ENCODE peak calls at places on chromosomes 12 and 14, in eight cellular contexts. Y, T, M, H, Q, W, P and V are unnamed samples.

GRCh38 chr14:50520947-50521815 is 11.2 kb downstream of the MAP4K5 start:
- DNase-seq in M (no peak), P (peak; percentile 45), Y (peak; percentile 90), Q (no peak), T (no peak), W (no peak), H (no peak), V (peak; percentile 93)

GRCh38 chr12:116432321-116432750 is 126.8 kb upstream of the MAP1LC3B2 start:
- DNase-seq in H (no peak), P (no peak), W (no peak), Y (peak; percentile 48), T (no peak), Q (no peak), M (peak; percentile 52), V (no peak)

GRCh38 chr12:12715459-12716150 is 1.6 kb upstream of the CDKN1B start:
- DNase-seq in W (peak; percentile 94), Q (no peak), M (no peak), T (peak; percentile 64), Y (peak; percentile 28), P (no peak), H (no peak), V (peak; percentile 5)

GRCh38 chr14:70171719-70172118 is 17.0 kb downstream of the SLC8A3 start:
- DNase-seq in P (no peak), T (no peak), W (no peak), Q (no peak), H (no peak), Y (no peak), M (no peak), V (no peak)

GRCh38 chr12:44930972-44931600 is 55.0 kb upstream of the NELL2 start:
- DNase-seq in H (peak; percentile 34), P (peak; percentile 40), M (peak; percentile 88), Y (peak; percentile 91), T (peak; percentile 86), W (peak; percentile 84), Q (peak; percentile 95), V (peak; percentile 86)

GRCh38 chr14:103372552-103373304 is 12.5 kb upstream of the MARK3 start:
- DNase-seq in P (peak; percentile 72), W (no peak), M (peak; percentile 49), T (no peak), H (no peak), Y (peak; percentile 99), Q (peak; percentile 24), V (peak; percentile 97)

GRCh38 chr14:68144051-68144681 is 324.6 kb downstream of the RAD51B start:
- DNase-seq in Y (peak; percentile 38), Q (no peak), P (no peak), T (no peak), H (no peak), W (no peak), M (peak; percentile 64), V (no peak)

GRCh38 chr12:97637770-97638169 is 175.2 kb downstream of the RMST start:
- DNase-seq in M (no peak), H (no peak), P (no peak), Q (no peak), T (no peak), W (no peak), Y (no peak), V (no peak)

GRCh38 chr14:34865889-34866574 is 9.1 kb downstream of the BAZ1A start:
- DNase-seq in T (no peak), M (no peak), Y (no peak), W (no peak), Q (peak; percentile 14), H (no peak), P (no peak), V (no peak)

GRCh38 chr14:101587403-101587998 is 26.2 kb downstream of the DIO3 start:
- DNase-seq in Q (no peak), W (no peak), T (no peak), M (no peak), H (no peak), Y (no peak), P (no peak), V (no peak)

GRCh38 chr14:64337901-64338615 is 43.9 kb upstream of the ESR2 start:
- DNase-seq in H (peak; percentile 66), W (peak; percentile 19), Y (peak; percentile 87), T (peak; percentile 57), Q (peak; percentile 92), M (peak; percentile 88), P (no peak), V (peak; percentile 71)

GRCh38 chr14:71703477-71703876 is 228.8 kb upstream of the RGS6 start:
- DNase-seq in T (no peak), W (no peak), P (no peak), M (no peak), Y (peak; percentile 92), H (no peak), Q (no peak), V (no peak)

GRCh38 chr12:43009866-43010265 is 420.3 kb upstream of the PRICKLE1 start:
- DNase-seq in M (no peak), P (no peak), H (no peak), T (no peak), W (no peak), Y (no peak), Q (no peak), V (no peak)

GRCh38 chr12:58030566-58031279 is 89.4 kb downstream of the ATP23 start:
- DNase-seq in W (no peak), H (no peak), P (no peak), T (no peak), M (no peak), Q (no peak), Y (peak; percentile 82), V (peak; percentile 83)

GRCh38 chr12:104910196-104910840 is 47.8 kb downstream of the SLC41A2 start:
- DNase-seq in Q (no peak), P (no peak), M (no peak), H (no peak), Y (peak; percentile 72), T (no peak), W (no peak), V (peak; percentile 62)

GRCh38 chr12:98745578-98746391 is 100.7 kb downstream of the APAF1 start:
- DNase-seq in T (no peak), H (peak; percentile 48), M (no peak), W (no peak), Y (peak; percentile 53), P (no peak), Q (peak; percentile 57), V (no peak)

GRCh38 chr12:125533434-125534029 is 468.3 kb downstream of the AACS start:
- DNase-seq in H (peak; percentile 80), W (no peak), M (peak; percentile 76), Q (peak; percentile 90), T (peak; percentile 56), Y (peak; percentile 10), P (no peak), V (peak; percentile 51)

GRCh38 chr14:99687284-99688209 is 3.4 kb downstream of the CYP46A1 start:
- DNase-seq in H (no peak), P (peak; percentile 15), M (no peak), T (peak; percentile 67), Y (no peak), W (peak; percentile 19), Q (peak; percentile 82), V (peak; percentile 40)

GRCh38 chr12:27002141-27002540 is 12.0 kb downstream of the TM7SF3 start:
- DNase-seq in P (no peak), W (no peak), Q (no peak), M (no peak), T (no peak), Y (no peak), H (no peak), V (no peak)

DNA sequence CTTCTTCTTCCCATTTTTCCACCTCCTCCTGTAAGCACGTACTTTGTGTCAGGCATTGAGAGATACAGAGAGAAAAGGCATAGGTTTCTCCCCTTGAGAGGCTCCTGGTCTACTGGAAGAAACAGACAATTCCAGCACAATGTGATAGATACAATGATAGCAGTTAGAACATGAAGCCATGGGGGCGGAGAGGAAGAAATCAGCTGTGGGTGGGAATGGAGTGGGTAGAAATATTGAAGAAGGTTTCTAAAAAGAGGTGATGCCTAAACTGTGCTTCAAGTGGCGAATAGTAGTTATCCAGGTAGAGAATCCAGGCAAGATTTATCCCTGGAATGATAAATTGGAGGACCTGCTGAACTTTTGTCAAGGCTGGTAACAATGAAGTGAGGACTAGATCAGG is 528.8 kb downstream of the NRXN3 start:
- DNase-seq in M (no peak), H (no peak), T (no peak), P (no peak), Q (no peak), Y (no peak), W (no peak), V (no peak)
- TF ChIP-seq EZH2phosphoT487 in M (no peak), H (no peak), T (no peak), P (no peak), Q (no peak), Y (no peak), W (no peak), V (no peak)

GRCh38 chr12:109020136-109020535 is 732 bp downstream of the SVOP start:
- DNase-seq in H (peak; percentile 25), W (no peak), P (no peak), T (no peak), M (no peak), Y (no peak), Q (no peak), V (no peak)
- H3K27ac ChIP-seq in H (peak overlapping the region; percentile 78), W (no peak overlapping the region), P (no peak overlapping the region), T (no peak overlapping the region), M (no peak overlapping the region), Y (no peak overlapping the region), Q (no peak overlapping the region), V (no peak overlapping the region)

DNA sequence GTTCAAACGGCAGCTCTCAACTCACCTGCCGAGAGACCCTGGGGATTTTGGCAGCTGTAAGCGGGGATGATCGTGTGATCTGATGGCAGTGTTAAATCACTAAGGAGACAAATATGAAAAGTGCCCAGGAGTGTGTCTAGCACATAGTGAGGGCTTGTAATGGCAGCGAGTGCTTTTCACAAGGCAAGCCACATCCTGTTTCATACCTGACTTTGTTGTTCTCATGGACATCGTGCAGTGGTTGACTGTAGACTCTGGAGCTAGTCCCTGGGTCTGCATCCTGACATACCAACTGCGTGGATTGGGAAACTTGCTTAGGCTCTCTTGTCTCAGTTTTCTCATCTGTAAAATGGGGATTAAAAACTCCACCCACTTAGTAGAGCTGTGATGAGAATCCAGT is 148.5 kb downstream of the VRK1 start:
- DNase-seq in P (no peak), H (no peak), M (no peak), Y (no peak), T (no peak), Q (no peak), W (no peak), V (no peak)
- H3K9me2 ChIP-seq in P (no peaks in the 10 kb centered on the region), H (no peaks in the 10 kb centered on the region), M (no peaks in the 10 kb centered on the region), Y (no peaks in the 10 kb centered on the region), T (no peaks in the 10 kb centered on the region), Q (no peaks in the 10 kb centered on the region), W (no peaks in the 10 kb centered on the region), V (no peaks in the 10 kb centered on the region)

GRCh38 chr12:39626033-39626814 is 6.6 kb upstream of the ABCD2 start:
- DNase-seq in Y (no peak), W (no peak), P (no peak), M (no peak), T (no peak), H (no peak), Q (peak; percentile 71), V (no peak)

GRCh38 chr12:39627914-39628313 is 8.3 kb upstream of the ABCD2 start:
- DNase-seq in Q (no peak), Y (no peak), T (no peak), P (no peak), H (no peak), W (no peak), M (no peak), V (no peak)

GRCh38 chr12:39632670-39633069 is 13.1 kb upstream of the ABCD2 start:
- DNase-seq in H (no peak), M (no peak), W (no peak), Q (no peak), T (no peak), P (no peak), Y (peak; percentile 4), V (no peak)

GRCh38 chr12:39623919-39624318 is 4.3 kb upstream of the ABCD2 start:
- DNase-seq in Y (no peak), M (no peak), Q (no peak), H (no peak), T (no peak), W (no peak), P (no peak), V (no peak)

GRCh38 chr12:39628836-39629235 is 9.2 kb upstream of the ABCD2 start:
- DNase-seq in Y (no peak), M (no peak), Q (no peak), P (no peak), W (peak; percentile 18), H (no peak), T (peak; percentile 31), V (no peak)
- TF ChIP-seq EZH2phosphoT487 in Y (no peak), M (no peak), Q (no peak), P (no peak), W (no peak), H (no peak), T (no peak), V (no peak)